ENCODE peak calls at places on chromosomes 7 and 10, in seven cellular contexts. S, R, P, B, Q, H and K are unnamed samples.

GRCh38 chr10:68175954-68176353 is 56.0 kb downstream of the ATOH7 start:
- DNase-seq in S (no peak), R (no peak), P (no peak), B (no peak), Q (no peak), H (no peak), K (no peak)

GRCh38 chr7:158394936-158395335 is 192.7 kb downstream of the PTPRN2 start:
- DNase-seq in S (no peak), R (no peak), P (peak), B (peak), Q (peak), H (no peak), K (peak)

GRCh38 chr7:102004229-102004628 is 186.8 kb downstream of the CUX1 start:
- DNase-seq in S (no peak), R (no peak), P (no peak), B (no peak), Q (no peak), H (no peak), K (no peak)

GRCh38 chr10:85402541-85402940 is 964.1 kb downstream of the GRID1 start:
- DNase-seq in S (no peak), R (no peak), P (no peak), B (no peak), Q (no peak), H (no peak), K (no peak)

GRCh38 chr10:69439813-69440506 is 11.3 kb upstream of the TSPAN15 start:
- DNase-seq in S (peak), R (peak), P (no peak), B (peak), Q (peak), H (no peak), K (no peak)

GRCh38 chr10:42755591-42756093 is 27.0 kb upstream of the BMS1 start:
- DNase-seq in S (no peak), R (no peak), P (no peak), B (no peak), Q (no peak), H (peak), K (no peak)

GRCh38 chr7:99729501-99730261 is 5.3 kb downstream of the CYP3A7 start:
- DNase-seq in S (peak), R (no peak), P (no peak), B (peak), Q (no peak), H (no peak), K (no peak)

GRCh38 chr10:69786791-69787190 is 14.9 kb upstream of the COL13A1 start:
- DNase-seq in S (no peak), R (no peak), P (no peak), B (no peak), Q (peak), H (no peak), K (no peak)

GRCh38 chr7:50610521-50611277 is 45.5 kb upstream of the DDC start:
- DNase-seq in S (peak), R (no peak), P (peak), B (no peak), Q (no peak), H (no peak), K (no peak)

GRCh38 chr7:28996836-28997235 is 38.7 kb upstream of the TRIL start:
- DNase-seq in S (no peak), R (no peak), P (no peak), B (no peak), Q (no peak), H (no peak), K (no peak)

GRCh38 chr7:78635394-78635793 is 818.1 kb downstream of the MAGI2 start:
- DNase-seq in S (no peak), R (no peak), P (no peak), B (no peak), Q (no peak), H (no peak), K (no peak)

GRCh38 chr7:10934292-10934691 is 39.4 kb upstream of the PHF14 start:
- DNase-seq in S (peak), R (no peak), P (no peak), B (no peak), Q (no peak), H (no peak), K (no peak)

GRCh38 chr7:39539816-39540215 is 26.4 kb upstream of the YAE1 start:
- DNase-seq in S (no peak), R (no peak), P (no peak), B (no peak), Q (peak), H (no peak), K (no peak)

GRCh38 chr7:39313376-39313775 is 252.8 kb upstream of the YAE1 start:
- DNase-seq in S (no peak), R (no peak), P (no peak), B (no peak), Q (no peak), H (no peak), K (no peak)

GRCh38 chr7:50393547-50394252 is 56.5 kb downstream of the FIGNL1 start:
- DNase-seq in S (no peak), R (no peak), P (peak), B (no peak), Q (no peak), H (no peak), K (no peak)

GRCh38 chr7:77532247-77532646 is 4.8 kb upstream of the PTPN12 start:
- DNase-seq in S (no peak), R (no peak), P (no peak), B (no peak), Q (no peak), H (no peak), K (no peak)

GRCh38 chr10:122112625-122113160 is 123.7 kb downstream of the TACC2 start:
- DNase-seq in S (peak), R (peak), P (no peak), B (peak), Q (peak), H (peak), K (no peak)

GRCh38 chr10:97179731-97180366 is 5.9 kb downstream of the SLIT1 start:
- DNase-seq in S (no peak), R (no peak), P (no peak), B (no peak), Q (peak), H (no peak), K (peak)

GRCh38 chr10:72075184-72076115 is 12.9 kb downstream of the SPOCK2 start:
- DNase-seq in S (no peak), R (no peak), P (no peak), B (no peak), Q (no peak), H (no peak), K (no peak)

GRCh38 chr10:33506838-33507661 is 172.6 kb upstream of the NRP1 start:
- DNase-seq in S (no peak), R (no peak), P (no peak), B (no peak), Q (no peak), H (no peak), K (no peak)

GRCh38 chr10:124917168-124917938 is 24.6 kb upstream of the ZRANB1 start:
- DNase-seq in S (no peak), R (peak), P (peak), B (peak), Q (peak), H (peak), K (no peak)

GRCh38 chr7:100367676-100368613 is 5.3 kb upstream of the PILRA start:
- DNase-seq in S (no peak), R (no peak), P (no peak), B (no peak), Q (no peak), H (no peak), K (no peak)

GRCh38 chr10:29328988-29329387 is 40.1 kb downstream of the LYZL1 start:
- DNase-seq in S (peak), R (peak), P (no peak), B (no peak), Q (no peak), H (peak), K (no peak)

GRCh38 chr10:47254611-47255010 is 45.4 kb upstream of the GDF10 start:
- DNase-seq in S (no peak), R (no peak), P (no peak), B (no peak), Q (no peak), H (no peak), K (no peak)

GRCh38 chr7:29573594-29573993 is 10.0 kb downstream of the PRR15 start:
- DNase-seq in S (no peak), R (no peak), P (no peak), B (no peak), Q (no peak), H (no peak), K (no peak)

GRCh38 chr7:36275735-36276284 is 113.9 kb upstream of the ANLN start:
- DNase-seq in S (no peak), R (no peak), P (no peak), B (no peak), Q (no peak), H (no peak), K (no peak)

GRCh38 chr7:36278069-36278766 is 111.4 kb upstream of the ANLN start:
- DNase-seq in S (no peak), R (peak), P (no peak), B (no peak), Q (no peak), H (no peak), K (no peak)

GRCh38 chr7:36278767-36279171 is 110.9 kb upstream of the ANLN start:
- DNase-seq in S (peak), R (peak), P (peak), B (no peak), Q (no peak), H (no peak), K (no peak)

GRCh38 chr7:36277247-36277542 is 112.5 kb upstream of the ANLN start:
- DNase-seq in S (no peak), R (peak), P (peak), B (no peak), Q (no peak), H (no peak), K (no peak)

DNA sequence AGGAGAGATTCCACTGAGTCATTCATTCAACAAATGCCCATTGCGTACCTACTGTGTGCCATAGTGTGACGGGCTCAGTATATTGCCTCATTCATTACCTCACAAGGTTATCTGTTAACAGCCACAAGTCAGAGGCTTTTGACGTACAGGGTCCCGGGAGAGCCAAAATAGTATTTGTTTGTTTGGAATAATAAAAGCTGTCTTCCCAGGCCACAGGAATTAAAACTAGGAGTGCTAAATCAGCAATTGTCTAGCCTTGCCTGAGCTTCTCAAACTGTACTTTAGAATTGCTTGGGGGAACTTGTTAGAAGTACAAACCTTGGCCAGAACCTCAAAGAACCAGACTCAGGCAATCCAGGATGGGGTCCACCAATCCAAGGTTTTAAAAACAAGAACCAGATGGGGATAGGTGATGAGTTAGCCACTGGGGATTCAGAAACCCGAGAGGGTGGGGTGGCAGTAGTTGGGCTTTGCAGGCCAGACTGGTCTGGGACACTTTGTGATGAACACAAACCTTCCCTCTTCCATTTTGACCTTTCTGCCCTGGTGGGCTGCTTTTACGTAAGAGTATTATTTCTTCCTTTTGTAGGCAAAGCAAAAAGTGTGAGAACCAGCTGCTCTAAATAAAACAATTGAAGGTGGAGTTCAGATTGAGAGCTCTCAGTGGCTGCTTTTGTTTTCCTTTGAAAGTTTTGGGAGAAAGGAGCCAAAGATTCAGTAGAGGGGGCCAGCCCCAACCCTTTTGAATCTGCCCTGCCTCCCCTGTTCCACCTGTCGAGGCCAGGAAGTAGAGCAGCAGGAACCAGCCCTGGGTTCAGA is 113.0 kb upstream of the ANLN start:
- DNase-seq in S (no peak), R (peak), P (no peak), B (no peak), Q (no peak), H (no peak), K (no peak)
- TF ChIP-seq CTCF in S (no peak), R (no peak), P (no peak), B (no peak), Q (no peak), H (no peak), K (no peak)

DNA sequence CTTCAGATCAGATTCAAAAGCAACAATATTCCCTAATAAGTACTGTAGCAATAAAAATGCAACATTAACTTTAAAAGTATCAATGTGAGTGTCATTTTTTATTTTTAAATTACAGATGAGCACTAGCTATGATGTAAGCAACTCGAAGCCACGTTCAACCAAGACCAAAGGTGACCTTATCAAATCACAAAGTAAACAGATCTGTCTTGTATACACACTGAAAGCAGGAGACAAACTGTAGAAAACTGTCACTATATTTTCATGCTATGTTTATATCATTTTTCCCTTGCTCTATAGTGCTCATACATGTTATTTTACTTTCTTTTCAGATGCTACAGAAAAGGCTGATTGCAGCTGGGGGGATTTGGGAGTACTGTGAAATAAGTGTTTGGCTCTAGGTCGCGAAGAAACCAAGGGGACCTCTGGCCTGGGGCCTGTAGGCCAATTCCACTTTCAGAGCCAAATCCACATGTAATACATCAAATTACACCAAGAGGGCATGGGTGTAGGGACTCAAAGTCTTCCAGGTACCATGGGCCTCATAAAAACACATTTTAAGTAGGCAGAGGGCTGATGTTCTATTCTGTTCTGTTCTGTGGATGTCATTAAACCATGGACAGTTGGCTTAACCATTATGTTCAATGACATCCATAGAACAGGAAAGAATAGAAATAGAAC is 245.2 kb downstream of the SFMBT2 start:
- DNase-seq in S (no peak), R (no peak), P (no peak), B (no peak), Q (no peak), H (no peak), K (no peak)
- TF ChIP-seq CTCF in S (no peak), R (no peak), P (no peak), B (no peak), Q (no peak), H (no peak), K (no peak)

GRCh38 chr10:117226813-117227451 is 14.0 kb upstream of the SLC18A2 start:
- DNase-seq in S (peak), R (no peak), P (no peak), B (peak), Q (peak), H (no peak), K (no peak)
- TF ChIP-seq CTCF in S (peak), R (no peak), P (no peak), B (peak), Q (peak), H (no peak), K (peak)

GRCh38 chr7:131090188-131090587 is 237.5 kb upstream of the MKLN1 start:
- DNase-seq in S (no peak), R (no peak), P (no peak), B (no peak), Q (no peak), H (no peak), K (no peak)

GRCh38 chr7:131087756-131088658 is 239.7 kb upstream of the MKLN1 start:
- DNase-seq in S (no peak), R (no peak), P (no peak), B (no peak), Q (no peak), H (no peak), K (no peak)

GRCh38 chr7:131095346-131095745 is 232.3 kb upstream of the MKLN1 start:
- DNase-seq in S (no peak), R (no peak), P (no peak), B (no peak), Q (no peak), H (no peak), K (no peak)

GRCh38 chr7:131094685-131095084 is 233.0 kb upstream of the MKLN1 start:
- DNase-seq in S (no peak), R (no peak), P (no peak), B (no peak), Q (no peak), H (no peak), K (no peak)

GRCh38 chr7:131090866-131091692 is 236.6 kb upstream of the MKLN1 start:
- DNase-seq in S (no peak), R (no peak), P (no peak), B (no peak), Q (no peak), H (no peak), K (no peak)
- TF ChIP-seq CTCF in S (no peak), R (no peak), P (no peak), B (no peak), Q (no peak), H (no peak), K (no peak)

DNA sequence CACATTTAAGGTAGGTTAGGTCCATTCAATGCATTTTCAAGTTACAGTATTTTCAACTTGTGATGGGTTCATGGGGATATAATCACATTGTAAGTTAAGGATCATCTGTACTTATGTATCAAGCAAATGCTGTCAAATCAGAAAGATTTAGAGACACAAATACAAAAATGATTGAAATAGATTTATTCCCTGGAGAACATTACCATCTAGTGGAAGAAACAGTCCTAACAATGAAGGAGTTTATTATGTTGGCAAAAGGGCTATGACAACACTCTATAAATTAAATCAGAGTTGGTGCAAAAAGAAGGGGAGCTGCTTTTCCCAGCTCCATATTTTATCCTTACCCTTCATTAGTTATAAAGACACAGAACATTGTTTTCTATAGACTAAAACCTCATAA is 69.0 kb downstream of the PRSS58 start:
- DNase-seq in S (no peak), R (no peak), P (no peak), B (no peak), Q (no peak), H (no peak), K (no peak)
- TF ChIP-seq CTCF in S (no peak), R (no peak), P (no peak), B (no peak), Q (peak), H (no peak), K (peak)

GRCh38 chr10:78255796-78256638 is 222.4 kb downstream of the RPS24 start:
- DNase-seq in S (peak), R (peak), P (no peak), B (peak), Q (no peak), H (peak), K (no peak)

GRCh38 chr10:78260675-78261074 is 227.0 kb downstream of the RPS24 start:
- DNase-seq in S (no peak), R (no peak), P (no peak), B (no peak), Q (no peak), H (no peak), K (no peak)

GRCh38 chr10:78260141-78260540 is 226.5 kb downstream of the RPS24 start:
- DNase-seq in S (no peak), R (no peak), P (no peak), B (no peak), Q (no peak), H (no peak), K (no peak)

GRCh38 chr10:78259394-78259793 is 225.7 kb downstream of the RPS24 start:
- DNase-seq in S (no peak), R (no peak), P (no peak), B (no peak), Q (no peak), H (no peak), K (no peak)

GRCh38 chr10:78258303-78259030 is 224.8 kb downstream of the RPS24 start:
- DNase-seq in S (no peak), R (no peak), P (no peak), B (no peak), Q (no peak), H (no peak), K (no peak)
- TF ChIP-seq CTCF in S (no peak), R (no peak), P (no peak), B (no peak), Q (peak), H (no peak), K (no peak)

DNA sequence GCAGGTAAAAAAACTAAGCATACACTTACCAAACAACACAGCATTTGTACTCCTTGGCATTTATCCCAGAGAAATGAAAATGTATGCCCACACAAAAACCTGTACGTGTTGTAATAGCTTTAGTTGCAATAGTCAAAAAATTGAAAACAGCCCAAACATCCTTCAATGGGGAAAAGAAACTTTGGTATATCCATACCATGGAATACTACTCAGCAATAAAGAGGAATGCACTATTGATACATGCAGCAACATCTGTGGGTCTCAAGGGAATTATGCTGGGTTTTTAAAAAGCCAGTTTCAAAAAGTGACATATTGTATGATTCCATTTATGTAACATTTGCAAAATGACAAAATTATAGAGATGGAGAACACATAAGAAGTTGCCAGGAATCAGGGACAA is 35.4 kb downstream of the DPCD start:
- DNase-seq in S (no peak), R (no peak), P (no peak), B (no peak), Q (no peak), H (no peak), K (no peak)
- TF ChIP-seq CTCF in S (no peak), R (no peak), P (no peak), B (no peak), Q (no peak), H (no peak), K (no peak)

GRCh38 chr10:126160971-126161630 is 227.2 kb downstream of the ADAM12 start:
- DNase-seq in S (no peak), R (no peak), P (no peak), B (no peak), Q (peak), H (no peak), K (no peak)
- TF ChIP-seq CTCF in S (no peak), R (no peak), P (no peak), B (no peak), Q (peak), H (no peak), K (peak)

GRCh38 chr10:93071674-93072224 is 1.9 kb upstream of the CYP26A1 start:
- DNase-seq in S (no peak), R (no peak), P (no peak), B (peak), Q (peak), H (no peak), K (no peak)
- TF ChIP-seq CTCF in S (no peak), R (no peak), P (no peak), B (no peak), Q (peak), H (no peak), K (no peak)